ENCODE peak calls at places on chromosomes 5 and 9, in six cellular contexts. O is left cardiac atrium; H is mammary epithelial cell; T is tibial artery; Q is stimulated activated naive CD8-positive, alpha-beta T cell treated with anti-CD3 and anti-CD28 coated beads, Interleukin-15, amount 100 ng/mL, for 72 hours; J is transverse colon. E is an unnamed sample.

GRCh38 chr5:142211918-142212317 is 103.3 kb downstream of the NDFIP1 start:
- DNase-seq in H (no peak), J (no peak), T (no peak), Q (no peak), O (no peak), E (no peak)

GRCh38 chr9:126301985-126302603 is 24.5 kb upstream of the MVB12B start:
- DNase-seq in Q (peak), T (no peak), J (peak), H (peak), O (peak), E (peak)

GRCh38 chr5:174303035-174303434 is 257.5 kb downstream of the NSG2 start:
- DNase-seq in Q (no peak), H (no peak), O (no peak), T (no peak), J (no peak), E (no peak)

GRCh38 chr9:108612510-108612909 is 243.3 kb downstream of the ACTL7B start:
- DNase-seq in H (no peak), O (no peak), T (no peak), Q (no peak), J (no peak), E (no peak)

GRCh38 chr9:102499468-102499867 is 495.7 kb upstream of the CYLC2 start:
- DNase-seq in H (no peak), J (no peak), T (no peak), Q (no peak), O (no peak), E (no peak)

GRCh38 chr5:17129093-17129492 is 88.3 kb upstream of the BASP1 start:
- DNase-seq in T (no peak), Q (no peak), O (no peak), H (no peak), J (no peak), E (no peak)

GRCh38 chr5:143525176-143525575 is 121.7 kb upstream of the NR3C1 start:
- DNase-seq in H (no peak), J (no peak), Q (no peak), T (no peak), O (no peak), E (no peak)

GRCh38 chr5:8601831-8602354 is 732.9 kb downstream of the MTRR start:
- DNase-seq in H (no peak), T (no peak), J (no peak), O (no peak), Q (no peak), E (no peak)

GRCh38 chr9:100473271-100474081 is 527 bp downstream of the TMEFF1 start:
- DNase-seq in T (no peak), H (peak), Q (peak), O (peak), J (peak), E (peak)

GRCh38 chr5:1431896-1432295 is 13.3 kb downstream of the SLC6A3 start:
- DNase-seq in O (no peak), Q (peak), T (peak), J (no peak), H (no peak), E (no peak)

GRCh38 chr5:39198080-39198479 is 21.3 kb downstream of the FYB1 start:
- DNase-seq in H (peak), T (no peak), J (no peak), O (no peak), Q (no peak), E (no peak)

GRCh38 chr5:68424799-68425537 is 209.4 kb downstream of the PIK3R1 start:
- DNase-seq in H (peak), Q (peak), T (no peak), J (no peak), O (no peak), E (no peak)

GRCh38 chr9:131598121-131598520 is 52.8 kb downstream of the PRRT1B start:
- DNase-seq in J (peak), O (peak), T (peak), H (no peak), Q (no peak), E (peak)